ENCODE peak calls at places on chromosomes 13 and 19, in four cellular contexts. N is adrenal gland; Y is CD4-positive, alpha-beta T cell; H is pancreas. B is an unnamed sample.
A peak's percentile ranks its signal among the peaks of the same experiment; 100 is the strongest.

GRCh38 chr13:97255515-97255999 is 33.4 kb downstream of the MBNL2 start:
- DNase-seq in H (no peak), N (no peak), Y (no peak), B (no peak)

GRCh38 chr13:24131749-24132148 is 28.8 kb upstream of the SPATA13 start:
- DNase-seq in Y (no peak), H (no peak), N (no peak), B (no peak)

GRCh38 chr13:80168089-80168850 is 172.7 kb downstream of the SPRY2 start:
- DNase-seq in Y (no peak), N (no peak), H (no peak), B (no peak)

GRCh38 chr13:50685491-50685890 is 158.0 kb downstream of the DLEU7 start:
- DNase-seq in H (peak; percentile 23), N (peak; percentile 43), Y (no peak), B (no peak)

GRCh38 chr13:33799950-33800592 is 17.9 kb upstream of the RFC3 start:
- DNase-seq in N (no peak), H (no peak), Y (no peak), B (no peak)

GRCh38 chr13:18995259-18995873 is 186.3 kb downstream of the TUBA3C start:
- DNase-seq in H (peak; percentile 21), Y (no peak), N (no peak), B (no peak)

GRCh38 chr19:30287259-30287658 is 84.9 kb upstream of the ZNF536 start:
- DNase-seq in Y (no peak), H (no peak), N (no peak), B (no peak)

GRCh38 chr19:34963531-34964406 is at the start of gene ZNF792:
- DNase-seq in N (peak; percentile 56), Y (peak; percentile 9), H (peak; percentile 51), B (peak; percentile 52)

GRCh38 chr13:108897955-108898354 is 268.5 kb downstream of the MYO16 start:
- DNase-seq in N (no peak), Y (no peak), H (no peak), B (no peak)

GRCh38 chr13:41313117-41313516 is 2.0 kb downstream of the NAA16 start:
- DNase-seq in N (no peak), H (no peak), Y (no peak), B (no peak)

GRCh38 chr19:29663861-29664752 is 1.2 kb upstream of the PLEKHF1 start:
- DNase-seq in N (no peak), H (no peak), Y (no peak), B (no peak)

GRCh38 chr19:33766623-33767022 is 30.0 kb upstream of the KCTD15 start:
- DNase-seq in N (no peak), Y (no peak), H (no peak), B (no peak)

GRCh38 chr19:14689598-14690503 is at the start of gene ZNF333:
- DNase-seq in N (peak; percentile 96), H (peak; percentile 94), Y (peak; percentile 98), B (peak; percentile 93)

GRCh38 chr13:48222358-48223015 is 10.5 kb upstream of the ITM2B start:
- DNase-seq in H (no peak), N (no peak), Y (no peak), B (no peak)

GRCh38 chr19:29012457-29012856 is 200.5 kb downstream of the UQCRFS1 start:
- DNase-seq in H (no peak), N (no peak), Y (no peak), B (no peak)

GRCh38 chr19:42286349-42287016 is 15.4 kb upstream of the PRR19 start:
- DNase-seq in Y (no peak), H (peak; percentile 61), N (peak; percentile 80), B (no peak)

DNA sequence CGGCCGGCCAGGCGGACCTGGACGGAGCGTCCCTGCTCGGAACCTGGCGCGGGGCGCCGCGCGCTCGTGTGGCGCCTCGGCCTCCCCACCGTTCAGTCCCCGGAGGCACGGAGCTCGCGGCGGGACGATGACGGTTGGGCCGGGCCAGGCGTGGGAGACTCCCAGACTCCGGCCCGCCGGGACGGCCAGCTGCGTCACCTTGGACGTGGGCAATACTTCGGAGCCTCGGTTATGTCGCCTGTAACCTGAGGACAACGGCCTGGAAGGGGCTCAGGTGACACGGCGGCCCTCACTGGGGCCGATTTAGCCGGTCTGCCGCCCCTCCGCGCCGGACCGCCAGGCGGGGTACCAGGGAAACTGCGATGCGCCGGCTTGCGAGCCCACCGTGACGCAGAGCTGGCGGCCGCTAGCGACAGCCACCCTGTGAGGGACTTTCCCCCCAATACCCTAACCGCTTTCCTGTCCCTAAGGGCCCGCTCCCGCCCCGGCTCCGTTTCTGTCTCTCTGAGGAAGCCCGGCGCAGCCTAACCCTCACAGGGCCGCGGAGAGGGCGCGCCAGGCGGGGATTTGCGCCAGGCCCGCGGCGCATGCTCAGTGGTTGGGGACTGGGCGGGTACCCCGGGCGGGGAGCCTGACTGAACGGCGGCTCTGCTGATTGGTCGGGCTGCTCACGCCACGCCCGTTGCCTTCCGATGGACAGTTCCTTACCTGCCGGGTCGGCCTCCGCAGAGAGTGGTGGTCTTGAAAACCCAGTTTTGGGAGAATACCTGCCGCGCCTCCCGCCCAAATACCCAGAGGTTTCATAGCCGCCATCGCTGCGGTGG is 109.5 kb upstream of the DOCK9 start:
- DNase-seq in H (peak; percentile 93), Y (peak; percentile 91), N (peak; percentile 90), B (peak; percentile 92)
- TF ChIP-seq CTCF in H (no peak), Y (peak; percentile 30), N (no peak), B (no peak)

DNA sequence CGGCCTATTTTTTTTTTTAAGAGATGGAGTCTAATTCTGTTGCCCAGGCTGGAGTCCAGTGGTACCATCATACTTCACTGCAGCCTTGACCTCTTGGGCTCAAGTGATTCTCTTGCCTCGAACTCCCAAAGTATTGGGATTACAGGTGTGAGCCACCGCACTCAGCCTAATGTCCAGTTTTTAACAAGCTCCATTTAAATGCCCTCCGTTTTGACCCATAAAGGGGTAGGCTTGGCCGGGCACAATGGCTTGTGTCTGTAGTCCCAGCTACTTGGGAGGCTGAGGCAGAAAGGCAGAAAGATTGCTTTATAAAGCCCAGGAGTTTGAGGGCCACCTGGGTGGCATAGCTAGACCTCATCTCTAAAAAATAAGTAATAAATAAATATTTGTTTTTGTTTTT is 11.8 kb downstream of the LDLR start:
- DNase-seq in H (no peak), N (no peak), Y (no peak), B (no peak)
- TF ChIP-seq CTCF in H (no peak), N (no peak), Y (no peak), B (no peak)

GRCh38 chr13:59501004-59501403 is 662.7 kb downstream of the DIAPH3 start:
- DNase-seq in H (no peak), Y (no peak), N (no peak), B (no peak)
- TF ChIP-seq CTCF in H (no peak), Y (no peak), N (no peak), B (no peak)

GRCh38 chr19:50967924-50968708 is 1.3 kb downstream of the KLK6 start:
- DNase-seq in Y (no peak), N (no peak), H (no peak), B (no peak)
- TF ChIP-seq CTCF in Y (no peak), N (no peak), H (no peak), B (no peak)

GRCh38 chr13:110232146-110232545 is 74.8 kb downstream of the COL4A1 start:
- DNase-seq in H (no peak), Y (no peak), N (no peak), B (no peak)
- TF ChIP-seq CTCF in H (no peak), Y (no peak), N (no peak), B (no peak)

GRCh38 chr19:1495799-1496713 is 5.1 kb downstream of the REEP6 start:
- DNase-seq in Y (no peak), H (no peak), N (no peak), B (no peak)

GRCh38 chr19:1496714-1497577 is 6.0 kb downstream of the REEP6 start:
- DNase-seq in N (no peak), H (no peak), Y (no peak), B (no peak)

GRCh38 chr19:1495051-1495798 is 4.2 kb downstream of the REEP6 start:
- DNase-seq in H (no peak), N (no peak), Y (no peak), B (no peak)

GRCh38 chr19:1494115-1494815 is 3.3 kb downstream of the REEP6 start:
- DNase-seq in Y (no peak), N (no peak), H (no peak), B (no peak)

DNA sequence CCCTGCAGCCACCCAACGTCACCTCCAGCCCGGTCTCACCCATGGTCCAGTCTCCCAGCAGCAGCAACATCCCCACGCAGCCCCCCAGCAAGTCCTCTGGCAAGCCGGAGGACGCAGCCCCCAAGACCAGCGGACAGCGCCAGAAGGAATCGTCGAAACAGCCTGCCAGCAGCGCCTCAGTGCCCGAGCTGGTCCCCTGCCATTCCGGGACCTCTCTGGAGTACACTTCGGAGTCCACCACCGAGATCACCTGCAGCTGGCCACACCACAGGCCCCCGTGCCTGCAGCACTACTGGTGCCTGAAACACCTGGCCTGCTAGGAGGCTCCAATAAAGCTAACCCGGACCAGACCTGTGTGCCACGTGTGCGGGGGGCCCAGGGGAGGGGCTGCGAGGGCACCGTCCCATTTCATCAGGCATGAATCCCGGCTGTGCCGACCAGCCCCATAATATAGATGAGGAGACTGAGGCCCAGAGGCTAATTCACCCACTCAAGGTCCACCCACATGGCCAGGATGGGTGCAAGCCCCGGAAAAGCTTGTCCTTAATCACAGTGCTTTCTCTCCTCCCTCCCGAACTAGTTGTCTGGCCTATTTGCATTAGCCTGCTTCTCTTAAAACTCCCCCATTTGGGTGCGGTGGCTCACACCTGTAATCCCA is 6.7 kb downstream of the REEP6 start:
- DNase-seq in N (no peak), Y (no peak), H (no peak), B (no peak)
- TF ChIP-seq CTCF in N (no peak), Y (no peak), H (no peak), B (no peak)

DNA sequence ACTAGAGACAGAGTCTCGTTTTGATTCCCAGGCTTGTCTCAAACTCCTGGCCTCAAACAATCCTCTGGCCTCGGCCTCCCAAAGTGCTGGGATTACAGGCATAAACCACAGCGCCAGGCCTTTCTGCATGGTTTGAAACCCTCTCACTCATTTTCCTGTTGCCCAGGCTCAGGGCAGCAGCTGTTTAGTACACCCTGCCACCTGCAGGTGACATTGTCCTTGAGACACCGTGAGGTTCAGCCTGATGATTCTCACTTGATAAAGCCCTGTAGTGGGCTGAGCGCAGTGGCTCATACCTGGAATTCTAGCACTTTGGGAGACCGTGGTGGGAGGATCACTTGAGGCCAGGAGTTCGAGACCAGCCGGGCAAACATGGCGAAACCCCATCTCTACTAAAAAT is 12.5 kb downstream of the IL12RB1 start:
- DNase-seq in Y (no peak), N (no peak), H (no peak), B (no peak)
- TF ChIP-seq CTCF in Y (no peak), N (no peak), H (no peak), B (no peak)

DNA sequence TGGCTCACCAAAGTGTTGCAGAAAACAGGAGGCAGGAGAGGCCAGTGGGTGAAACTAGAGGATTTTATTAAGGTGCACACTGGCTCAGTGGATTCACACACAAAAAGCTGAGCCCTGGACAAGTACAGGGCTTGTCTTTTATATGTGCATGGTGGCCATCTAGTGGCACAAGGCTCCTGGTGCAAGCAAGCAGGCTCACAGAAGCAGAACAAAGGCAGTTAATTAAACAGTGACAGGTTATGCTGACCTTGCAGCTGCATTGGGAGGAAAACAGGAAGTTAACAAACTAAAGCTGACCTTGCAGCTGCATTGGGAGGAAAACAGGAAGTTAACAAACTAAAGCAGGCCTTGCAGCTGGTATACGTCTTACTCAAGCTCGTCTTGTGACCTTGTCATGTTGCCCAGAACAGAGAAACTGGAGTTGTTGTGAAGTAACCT is 65.3 kb upstream of the ZNF681 start:
- DNase-seq in H (no peak), Y (no peak), N (no peak), B (no peak)
- TF ChIP-seq CTCF in H (no peak), Y (no peak), N (peak; percentile 18), B (no peak)

B was measured in activated B cell treated with CpG ODN at 0.5 μM for 24 hours.